ENCODE peak calls at places on chromosomes 16 and 17, in six cellular contexts. J is ovary, X is body of pancreas, O is esophagus muscularis mucosa, I is thyroid gland, Y is tibial nerve. C is an unnamed sample.

GRCh38 chr17:63694974-63695773 is 4.8 kb downstream of the LIMD2 start:
- DNase-seq in J (no peak), X (no peak), I (no peak), O (no peak), Y (no peak), C (no peak)

GRCh38 chr17:58534901-58535421 is 20.5 kb upstream of the MTMR4 start:
- DNase-seq in X (no peak), J (no peak), Y (no peak), I (no peak), O (no peak), C (no peak)

GRCh38 chr17:62727916-62728672 is 80.0 kb downstream of the MARCHF10 start:
- DNase-seq in Y (no peak), I (no peak), J (no peak), X (no peak), O (no peak), C (no peak)

GRCh38 chr17:13311301-13311700 is 290.4 kb downstream of the HS3ST3A1 start:
- DNase-seq in X (no peak), Y (no peak), O (no peak), J (no peak), I (no peak), C (no peak)

GRCh38 chr17:14080847-14081251 is 11.5 kb downstream of the COX10 start:
- DNase-seq in X (no peak), J (no peak), Y (no peak), O (no peak), I (no peak), C (no peak)

GRCh38 chr16:65185379-65185778 is 63.5 kb upstream of the CDH11 start:
- DNase-seq in I (no peak), O (no peak), X (no peak), J (no peak), Y (no peak), C (no peak)

GRCh38 chr17:30234954-30235353 is 543 bp downstream of the SLC6A4 start:
- DNase-seq in I (peak; percentile 30), O (no peak), X (no peak), Y (no peak), J (no peak), C (no peak)

GRCh38 chr17:45906237-45906636 is 11.9 kb downstream of the MAPT start:
- DNase-seq in X (no peak), Y (no peak), I (no peak), O (no peak), J (no peak), C (no peak)

GRCh38 chr17:17570798-17571716 is 20.5 kb downstream of the PEMT start:
- DNase-seq in O (no peak), X (peak; percentile 52), Y (no peak), I (peak; percentile 61), J (peak; percentile 68), C (peak; percentile 39)

GRCh38 chr16:86068722-86069121 is 169.8 kb downstream of the IRF8 start:
- DNase-seq in I (no peak), J (no peak), X (no peak), O (no peak), Y (no peak), C (no peak)

GRCh38 chr17:73485130-73485529 is 159.1 kb downstream of the SDK2 start:
- DNase-seq in I (no peak), O (no peak), J (no peak), Y (no peak), X (no peak), C (no peak)

GRCh38 chr16:20291807-20292206 is 35.5 kb downstream of the GP2 start:
- DNase-seq in Y (no peak), X (no peak), J (no peak), I (no peak), O (no peak), C (no peak)

GRCh38 chr17:49817993-49818392 is 29.5 kb downstream of the KAT7 start:
- DNase-seq in Y (no peak), I (no peak), X (no peak), J (no peak), O (no peak), C (no peak)

GRCh38 chr17:11077673-11078072 is 163.3 kb upstream of the SHISA6 start:
- DNase-seq in I (no peak), Y (no peak), X (no peak), J (no peak), O (no peak), C (no peak)

GRCh38 chr17:79473111-79473835 is 137.6 kb downstream of the RBFOX3 start:
- DNase-seq in X (no peak), I (no peak), O (no peak), Y (no peak), J (no peak), C (no peak)

GRCh38 chr17:5821057-5821456 is 236.7 kb upstream of the NLRP1 start:
- DNase-seq in X (no peak), I (no peak), Y (no peak), J (no peak), O (peak; percentile 72), C (no peak)

GRCh38 chr16:12646490-12647274 is 157.0 kb downstream of the CPPED1 start:
- DNase-seq in J (no peak), Y (peak; percentile 21), X (no peak), I (no peak), O (no peak), C (peak; percentile 63)

GRCh38 chr16:81632392-81633146 is 146.5 kb upstream of the PLCG2 start:
- DNase-seq in Y (no peak), O (no peak), J (no peak), X (no peak), I (no peak), C (peak; percentile 49)

GRCh38 chr16:27890866-27891265 is 172.6 kb downstream of the GSG1L start:
- DNase-seq in Y (no peak), I (no peak), J (no peak), O (no peak), X (no peak), C (no peak)

GRCh38 chr17:80984749-80985148 is 6.9 kb upstream of the CHMP6 start:
- DNase-seq in X (no peak), O (no peak), Y (no peak), J (no peak), I (peak; percentile 29), C (no peak)

GRCh38 chr17:21019976-21020575 is 22.7 kb downstream of the USP22 start:
- DNase-seq in J (no peak), I (no peak), O (no peak), Y (no peak), X (no peak), C (peak; percentile 55)

GRCh38 chr16:12002447-12003006 is 26.0 kb downstream of the SNX29 start:
- DNase-seq in I (no peak), J (peak; percentile 34), X (no peak), Y (no peak), O (no peak), C (no peak)

GRCh38 chr16:57185945-57186629 is at the start of the genes PSME3IP1 and RSPRY1:
- DNase-seq in Y (peak; percentile 99), O (peak; percentile 100), X (peak; percentile 98), J (peak; percentile 97), I (peak; percentile 99), C (peak; percentile 98)
- TF ChIP-seq POLR2A in Y (peak; percentile 88), O (peak; percentile 34), X (peak; percentile 79), J (peak; percentile 81), I (peak; percentile 94), C (no peak)

GRCh38 chr16:50621452-50621792 is 59.7 kb downstream of the SNX20 start:
- DNase-seq in Y (no peak), X (no peak), J (no peak), I (no peak), O (no peak), C (no peak)

GRCh38 chr16:50622029-50622428 is 59.1 kb downstream of the SNX20 start:
- DNase-seq in O (no peak), I (no peak), X (no peak), Y (no peak), J (no peak), C (no peak)

GRCh38 chr16:50620646-50621451 is 60.3 kb downstream of the SNX20 start:
- DNase-seq in X (no peak), O (no peak), I (no peak), J (no peak), Y (no peak), C (no peak)

GRCh38 chr16:50618238-50618918 is 62.7 kb downstream of the SNX20 start:
- DNase-seq in J (no peak), X (no peak), O (no peak), Y (no peak), I (no peak), C (no peak)

DNA sequence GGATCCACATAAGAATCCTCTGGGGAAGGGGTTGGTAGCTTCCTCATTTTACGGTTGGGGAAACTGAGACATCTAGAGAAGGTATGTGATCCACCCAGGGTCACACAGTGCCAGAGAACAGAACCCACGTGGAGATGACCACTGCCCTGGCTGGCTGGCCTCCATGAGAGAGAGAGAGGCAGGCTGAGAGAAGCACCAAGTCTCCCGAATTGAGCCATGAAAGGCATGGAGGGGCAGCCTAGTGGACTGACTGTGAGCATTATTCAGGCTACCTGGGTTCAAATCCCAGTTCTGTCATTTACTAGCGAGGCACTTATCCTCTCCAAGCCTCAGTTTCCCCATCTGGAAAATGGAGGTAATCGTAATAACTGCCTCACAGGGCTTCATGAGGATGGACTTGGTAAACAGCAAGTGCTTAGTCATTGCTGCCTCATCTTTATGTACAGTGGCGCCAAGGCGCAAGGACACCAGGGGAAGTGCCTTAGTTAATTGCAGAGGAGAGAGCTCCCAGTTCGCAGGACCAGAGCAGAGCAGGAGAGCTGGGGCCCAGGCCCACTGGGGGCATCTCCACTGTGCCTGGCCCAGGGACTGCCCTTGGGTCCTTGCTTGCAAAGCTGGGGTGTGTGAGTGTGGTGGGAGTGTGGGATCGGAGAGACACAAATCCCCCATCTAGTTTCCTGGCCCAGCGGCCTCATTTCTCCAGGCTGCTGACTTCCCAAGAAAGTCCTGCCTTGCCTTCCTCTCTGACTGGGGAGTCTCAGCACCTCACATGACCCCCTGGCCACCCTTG is 61.2 kb downstream of the SNX20 start:
- DNase-seq in I (no peak), O (no peak), X (no peak), Y (no peak), J (no peak), C (no peak)
- H3K27me3 ChIP-seq in I (no peaks in the 10 kb centered on the region), O (no peaks in the 10 kb centered on the region), X (no peaks in the 10 kb centered on the region), Y (no peaks in the 10 kb centered on the region), J (no peaks in the 10 kb centered on the region), C (no peaks in the 10 kb centered on the region)

DNA sequence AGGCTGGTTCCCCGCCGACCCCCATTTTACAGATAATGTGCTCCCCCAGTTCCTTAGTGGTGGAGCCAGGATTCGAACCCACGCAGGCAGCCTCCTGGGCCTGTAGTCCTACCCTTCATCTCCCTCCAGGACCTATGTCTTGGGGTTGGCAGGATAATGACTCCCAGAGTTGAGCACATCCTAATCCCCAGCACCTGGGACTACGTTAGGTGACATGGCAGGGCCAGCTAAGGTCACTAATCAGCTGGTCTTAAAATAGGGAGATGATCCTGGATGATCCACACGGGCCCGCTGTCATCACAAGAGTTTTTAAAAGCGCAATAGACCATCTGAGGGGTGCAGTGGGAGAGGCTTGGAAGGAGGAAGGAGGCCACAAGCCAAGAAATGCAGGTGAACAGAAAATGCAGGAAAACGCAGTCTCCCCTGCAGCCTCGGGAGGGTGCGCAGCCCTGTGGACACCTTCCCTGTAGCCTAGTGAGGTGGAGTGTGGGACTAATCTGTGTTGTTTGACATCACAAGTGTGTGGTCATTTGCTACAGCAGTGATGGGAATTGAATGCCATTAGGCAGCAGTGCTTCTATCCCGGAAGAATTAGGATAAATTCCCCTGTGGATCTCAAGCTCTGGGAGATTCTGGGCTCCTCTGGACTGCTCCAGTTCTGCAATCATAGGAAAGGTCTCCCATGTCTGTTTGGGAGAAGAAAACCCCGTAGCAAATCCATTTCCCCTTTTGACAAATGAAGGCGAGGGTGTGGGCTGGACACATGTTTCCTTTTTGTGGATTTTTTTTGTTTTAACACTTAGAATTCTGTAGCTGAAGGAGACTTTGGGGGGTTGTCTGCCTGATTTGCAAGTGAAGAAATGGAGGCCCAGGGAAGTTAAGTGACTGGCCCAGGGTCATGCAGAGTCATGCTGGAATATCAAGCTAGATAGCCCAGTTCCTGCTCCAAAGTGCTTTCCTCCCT is 297.8 kb downstream of the SEC14L1 start:
- DNase-seq in X (no peak), Y (no peak), J (no peak), O (no peak), I (no peak), C (no peak)
- TF ChIP-seq CTCF in X (no peak), Y (no peak), J (no peak), O (no peak), I (no peak), C (no peak)

GRCh38 chr16:88442435-88442810 is 10.7 kb upstream of the ZFPM1 start:
- DNase-seq in Y (no peak), I (no peak), X (no peak), J (no peak), O (no peak), C (no peak)
- TF ChIP-seq POLR2A in Y (no peak), I (no peak), X (no peak), J (no peak), O (no peak), C (no peak)